ENCODE peak calls at places on chromosomes 13 and 19, in ten cellular contexts. A, J, Z, S, E, T, M, U, Q and G are unnamed samples.

GRCh38 chr13:98343461-98343860 is 166.4 kb upstream of the RNF113B start:
- DNase-seq in A (no peak), J (no peak), Z (no peak), S (no peak), E (no peak), T (no peak), M (no peak), U (no peak), Q (no peak), G (peak)

GRCh38 chr19:47994209-47994802 is at the start of gene ELSPBP1:
- DNase-seq in A (no peak), J (no peak), Z (no peak), S (no peak), E (no peak), T (no peak), M (no peak), U (peak), Q (peak), G (no peak)

GRCh38 chr13:71780546-71780945 is 86.5 kb downstream of the DACH1 start:
- DNase-seq in A (no peak), J (no peak), Z (no peak), S (no peak), E (no peak), T (no peak), M (no peak), U (no peak), Q (no peak), G (no peak)

GRCh38 chr19:10510301-10510802 is 6.9 kb downstream of the S1PR5 start:
- DNase-seq in A (peak), J (no peak), Z (no peak), S (peak), E (no peak), T (no peak), M (peak), U (peak), Q (peak), G (peak)

GRCh38 chr13:48782429-48782840 is 128.7 kb downstream of the CYSLTR2 start:
- DNase-seq in A (no peak), J (no peak), Z (no peak), S (no peak), E (no peak), T (no peak), M (no peak), U (no peak), Q (no peak), G (no peak)

GRCh38 chr13:96771501-96772367 is 222.5 kb downstream of the OXGR1 start:
- DNase-seq in A (no peak), J (no peak), Z (no peak), S (no peak), E (no peak), T (no peak), M (no peak), U (no peak), Q (no peak), G (no peak)

GRCh38 chr13:43664700-43665191 is 122.0 kb downstream of the ENOX1 start:
- DNase-seq in A (no peak), J (no peak), Z (peak), S (no peak), E (no peak), T (peak), M (no peak), U (peak), Q (peak), G (peak)

GRCh38 chr13:28339419-28339818 is 155.5 kb downstream of the FLT1 start:
- DNase-seq in A (no peak), J (no peak), Z (peak), S (no peak), E (no peak), T (peak), M (no peak), U (no peak), Q (no peak), G (no peak)

GRCh38 chr13:62633448-62633847 is 1217.8 kb upstream of the PCDH20 start:
- DNase-seq in A (no peak), J (no peak), Z (no peak), S (no peak), E (no peak), T (no peak), M (no peak), U (no peak), Q (no peak), G (no peak)

GRCh38 chr13:111491021-111491420 is 170.6 kb downstream of the TEX29 start:
- DNase-seq in A (no peak), J (no peak), Z (no peak), S (no peak), E (peak), T (no peak), M (peak), U (no peak), Q (no peak), G (no peak)

GRCh38 chr13:94020833-94021232 is 458.6 kb downstream of the DCT start:
- DNase-seq in A (no peak), J (no peak), Z (no peak), S (no peak), E (no peak), T (peak), M (no peak), U (no peak), Q (peak), G (no peak)

GRCh38 chr19:53903055-53903680 is 5.9 kb upstream of the CACNG7 start:
- DNase-seq in A (no peak), J (no peak), Z (no peak), S (no peak), E (no peak), T (peak), M (no peak), U (peak), Q (peak), G (peak)

GRCh38 chr19:49641688-49642487 is at the start of gene SCAF1:
- DNase-seq in A (peak), J (peak), Z (peak), S (peak), E (peak), T (peak), M (peak), U (peak), Q (peak), G (peak)

GRCh38 chr13:108919036-108919907 is 289.9 kb downstream of the MYO16 start:
- DNase-seq in A (no peak), J (no peak), Z (no peak), S (no peak), E (no peak), T (peak), M (no peak), U (no peak), Q (no peak), G (no peak)
- H3K4me3 ChIP-seq in A (no peak), J (no peak), Z (no peak), S (no peak), E (no peak), T (no peak), M (no peak), U (no peak), Q (no peak), G (no peak)

GRCh38 chr19:8396563-8397203 is 6.5 kb downstream of the RAB11B start:
- DNase-seq in A (peak), J (peak), Z (peak), S (peak), E (no peak), T (peak), M (peak), U (peak), Q (peak), G (peak)
- TF ChIP-seq CTCF in A (no peak), J (peak), Z (peak), S (peak), E (peak), T (peak), M (no peak), U (peak), Q (peak), G (peak)

DNA sequence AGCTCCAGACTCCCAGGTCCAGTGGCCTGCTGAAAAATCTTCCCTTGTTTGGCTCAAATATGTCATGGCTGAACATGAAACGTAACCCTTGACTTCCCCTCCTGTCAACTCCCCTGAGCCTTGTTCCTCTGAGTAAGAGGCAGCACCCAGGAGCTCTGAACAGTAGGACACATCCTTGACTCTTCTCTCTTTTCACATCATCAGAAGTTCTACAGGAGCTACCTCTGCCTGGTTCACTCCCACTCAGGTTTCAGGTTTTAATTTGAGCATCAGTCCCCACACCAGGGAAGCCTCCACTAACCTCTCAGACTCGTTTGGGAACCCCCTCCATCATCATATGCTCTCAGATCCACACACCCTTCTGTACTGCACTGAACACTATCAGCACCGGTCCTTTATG is 30.3 kb downstream of the ZNF823 start:
- DNase-seq in A (no peak), J (no peak), Z (no peak), S (no peak), E (no peak), T (no peak), M (no peak), U (no peak), Q (no peak), G (no peak)
- H3K4me3 ChIP-seq in A (no peak), J (no peak), Z (no peak), S (no peak), E (no peak), T (no peak), M (no peak), U (no peak), Q (no peak), G (no peak)

GRCh38 chr19:43525836-43526771 is 897 bp downstream of the ETHE1 start:
- DNase-seq in A (no peak), J (peak), Z (no peak), S (no peak), E (no peak), T (peak), M (peak), U (peak), Q (no peak), G (peak)

GRCh38 chr19:43527860-43528622 is 1.0 kb upstream of the ETHE1 start:
- DNase-seq in A (no peak), J (no peak), Z (no peak), S (no peak), E (peak), T (no peak), M (peak), U (no peak), Q (peak), G (no peak)

GRCh38 chr19:43524922-43525835 is 1.8 kb downstream of the ETHE1 start:
- DNase-seq in A (no peak), J (peak), Z (no peak), S (no peak), E (peak), T (peak), M (peak), U (peak), Q (peak), G (peak)

GRCh38 chr19:43522929-43523328 is 4.1 kb downstream of the ETHE1 start:
- DNase-seq in A (no peak), J (no peak), Z (no peak), S (no peak), E (no peak), T (no peak), M (no peak), U (no peak), Q (no peak), G (no peak)

GRCh38 chr19:43526884-43527859 is at the start of gene ETHE1:
- DNase-seq in A (peak), J (peak), Z (peak), S (no peak), E (peak), T (peak), M (peak), U (peak), Q (peak), G (peak)
- TF ChIP-seq CTCF in A (no peak), J (no peak), Z (no peak), S (no peak), E (no peak), T (no peak), M (no peak), U (peak), Q (peak), G (no peak)

GRCh38 chr13:20714161-20714560 is 10.7 kb downstream of the IL17D start:
- DNase-seq in A (no peak), J (no peak), Z (no peak), S (no peak), E (no peak), T (no peak), M (no peak), U (no peak), Q (no peak), G (no peak)
- H3K4me3 ChIP-seq in A (no peak), J (no peak), Z (peak), S (no peak), E (no peak), T (no peak), M (no peak), U (no peak), Q (no peak), G (no peak)

DNA sequence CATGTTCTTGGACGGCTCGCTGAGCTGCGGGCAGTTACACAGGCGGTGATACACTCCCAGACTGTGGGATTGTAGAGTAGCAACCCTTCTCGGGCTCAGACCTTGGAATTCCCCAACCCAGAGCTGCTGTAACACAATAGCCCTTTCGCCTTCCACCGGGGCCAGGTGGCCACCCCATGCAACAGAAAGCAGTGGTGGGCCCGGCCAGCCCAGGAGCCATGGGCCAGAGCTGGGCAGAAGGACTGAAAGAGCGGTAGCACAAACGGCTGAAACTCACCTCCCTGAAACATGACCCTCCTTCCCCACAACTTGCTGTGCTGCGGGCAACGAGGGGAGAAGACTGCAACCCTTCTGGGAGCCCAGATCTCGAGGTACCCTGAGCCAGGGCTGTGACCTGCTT is 429.0 kb downstream of the SLITRK1 start:
- DNase-seq in A (no peak), J (no peak), Z (no peak), S (no peak), E (no peak), T (no peak), M (no peak), U (no peak), Q (no peak), G (no peak)
- TF ChIP-seq CTCF in A (no peak), J (no peak), Z (no peak), S (no peak), E (no peak), T (no peak), M (no peak), U (no peak), Q (no peak), G (no peak)

GRCh38 chr13:41462427-41462826 is 5.1 kb downstream of the RGCC start:
- DNase-seq in A (no peak), J (no peak), Z (no peak), S (no peak), E (no peak), T (no peak), M (no peak), U (no peak), Q (no peak), G (no peak)
- H3K4me3 ChIP-seq in A (no peak), J (peak), Z (no peak), S (peak), E (peak), T (no peak), M (no peak), U (no peak), Q (no peak), G (no peak)